ENCODE peak calls at places on chromosomes 1 and 21, in nine cellular contexts. R, W, S, F, J, Q, K, G and C are unnamed samples.

GRCh38 chr1:176271572-176271971 is 64.5 kb upstream of the COP1 start:
- DNase-seq in Q (no peak), F (no peak), S (no peak), G (no peak), W (no peak), R (no peak), K (no peak), J (no peak), C (no peak)

GRCh38 chr1:154608522-154609294 is 722 bp upstream of the ADAR start:
- DNase-seq in S (no peak), Q (peak; percentile 32), K (no peak), F (peak; percentile 46), J (peak; percentile 52), R (no peak), G (peak; percentile 45), W (peak; percentile 38), C (peak; percentile 13)

GRCh38 chr21:16330340-16331319 is 600.8 kb downstream of the USP25 start:
- DNase-seq in Q (peak; percentile 34), G (no peak), W (peak; percentile 24), K (no peak), R (no peak), F (no peak), J (peak; percentile 21), S (peak; percentile 41), C (peak; percentile 81)

GRCh38 chr1:229714964-229715603 is 89.0 kb downstream of the URB2 start:
- DNase-seq in Q (no peak), W (peak; percentile 14), J (peak; percentile 56), R (no peak), K (peak; percentile 42), F (no peak), G (peak; percentile 91), S (no peak), C (no peak)

GRCh38 chr1:43545686-43546387 is 15.2 kb downstream of the PTPRF start:
- DNase-seq in K (no peak), Q (peak; percentile 76), S (no peak), F (no peak), J (peak; percentile 97), R (peak; percentile 77), G (peak; percentile 98), W (peak; percentile 95), C (peak; percentile 54)

GRCh38 chr1:11156958-11157357 is 32.2 kb upstream of the ANGPTL7 start:
- DNase-seq in G (no peak), R (no peak), J (no peak), W (no peak), S (no peak), Q (no peak), K (peak; percentile 7), F (no peak), C (no peak)

GRCh38 chr1:235027076-235027861 is 101.4 kb downstream of the TOMM20 start:
- DNase-seq in F (no peak), G (no peak), J (no peak), S (no peak), R (no peak), W (no peak), K (no peak), Q (no peak), C (no peak)

GRCh38 chr1:36369061-36369470 is 16.7 kb downstream of the STK40 start:
- DNase-seq in S (no peak), F (peak; percentile 80), Q (peak; percentile 77), J (peak; percentile 92), R (peak; percentile 81), G (peak; percentile 86), K (peak; percentile 81), W (peak; percentile 94), C (peak; percentile 44)

GRCh38 chr1:154719586-154720327 is 111.8 kb upstream of the ADAR start:
- DNase-seq in K (no peak), J (no peak), R (no peak), Q (no peak), G (no peak), F (no peak), W (no peak), S (no peak), C (no peak)

GRCh38 chr1:182698977-182699672 is 14.7 kb upstream of the RGS8 start:
- DNase-seq in J (no peak), Q (peak; percentile 77), W (no peak), K (no peak), R (no peak), F (no peak), G (no peak), S (no peak), C (peak; percentile 92)

GRCh38 chr1:168476588-168477379 is 67.0 kb downstream of the XCL2 start:
- DNase-seq in G (no peak), W (no peak), S (no peak), Q (peak; percentile 22), R (no peak), K (no peak), F (no peak), J (no peak), C (no peak)

GRCh38 chr1:199857103-199857502 is 170.4 kb upstream of the NR5A2 start:
- DNase-seq in G (no peak), R (no peak), S (no peak), J (no peak), Q (no peak), F (no peak), W (no peak), K (no peak), C (no peak)

GRCh38 chr1:202923533-202923932 is 3.5 kb downstream of the KLHL12 start:
- DNase-seq in K (no peak), G (no peak), Q (no peak), J (no peak), R (no peak), F (no peak), S (no peak), W (no peak), C (no peak)

GRCh38 chr1:112298558-112298957 is 97.5 kb upstream of the CTTNBP2NL start:
- DNase-seq in R (peak; percentile 62), G (peak; percentile 56), S (peak; percentile 4), J (peak; percentile 58), W (peak; percentile 42), K (no peak), Q (no peak), F (no peak), C (peak; percentile 8)

GRCh38 chr1:186194107-186194756 is 180.8 kb downstream of the TPR start:
- DNase-seq in K (no peak), J (no peak), F (no peak), S (no peak), W (no peak), G (no peak), R (no peak), Q (no peak), C (no peak)

GRCh38 chr21:36188937-36189336 is 32.3 kb downstream of the DOP1B start:
- DNase-seq in W (no peak), G (no peak), J (no peak), S (no peak), K (no peak), R (no peak), F (no peak), Q (no peak), C (no peak)

GRCh38 chr1:91526496-91526895 is 25.8 kb downstream of the CDC7 start:
- DNase-seq in Q (no peak), W (no peak), F (no peak), R (no peak), G (no peak), K (no peak), J (no peak), S (peak; percentile 45), C (no peak)

GRCh38 chr1:44135896-44136295 is 5.5 kb downstream of the KLF18 start:
- DNase-seq in F (no peak), K (no peak), Q (no peak), S (no peak), W (no peak), G (no peak), R (no peak), J (no peak), C (no peak)

GRCh38 chr21:16492892-16493291 is 763.1 kb downstream of the USP25 start:
- DNase-seq in F (no peak), K (no peak), Q (no peak), W (no peak), S (no peak), J (no peak), R (no peak), G (no peak), C (no peak)

GRCh38 chr21:36730291-36731281 is 31.7 kb downstream of the SIM2 start:
- DNase-seq in R (no peak), J (no peak), K (no peak), S (no peak), W (no peak), G (no peak), F (no peak), Q (no peak), C (no peak)

GRCh38 chr1:203477748-203478147 is 2.1 kb downstream of the PRELP start:
- DNase-seq in K (no peak), G (no peak), R (no peak), S (no peak), W (no peak), Q (no peak), J (no peak), F (no peak), C (no peak)